ENCODE peak calls at places on chromosomes 7 and 10, in four cellular contexts. R, N, F and T are unnamed samples.
A peak's percentile ranks its signal among the peaks of the same experiment; 100 is the strongest.

GRCh38 chr10:110074986-110075664 is 67.3 kb downstream of the ADD3 start:
- DNase-seq in R (no peak), N (no peak), F (no peak), T (no peak)

GRCh38 chr7:106485031-106485551 is 175.9 kb downstream of the CCDC71L start:
- DNase-seq in R (no peak), N (no peak), F (no peak), T (no peak)

GRCh38 chr7:131897016-131897789 is 340.8 kb upstream of the PODXL start:
- DNase-seq in R (no peak), N (peak; percentile 12), F (no peak), T (no peak)

GRCh38 chr10:96043895-96044580 is 655 bp downstream of the CCNJ start:
- DNase-seq in R (peak; percentile 58), N (no peak), F (no peak), T (peak; percentile 20)

GRCh38 chr7:71824356-71824755 is 587.8 kb downstream of the CALN1 start:
- DNase-seq in R (no peak), N (no peak), F (no peak), T (no peak)

GRCh38 chr10:60942604-60943269 is 1.2 kb downstream of the RHOBTB1 start:
- DNase-seq in R (peak; percentile 23), N (no peak), F (no peak), T (no peak)

GRCh38 chr7:137592232-137592896 is 248.8 kb upstream of the PTN start:
- DNase-seq in R (peak; percentile 48), N (peak; percentile 22), F (peak; percentile 59), T (no peak)

GRCh38 chr10:14220026-14220425 is 110.7 kb downstream of the FRMD4A start:
- DNase-seq in R (no peak), N (no peak), F (no peak), T (no peak)

GRCh38 chr10:56068473-56069263 is 292.4 kb downstream of the ZWINT start:
- DNase-seq in R (no peak), N (no peak), F (no peak), T (no peak)

GRCh38 chr7:95690367-95690947 is 81.9 kb upstream of the DYNC1I1 start:
- DNase-seq in R (peak; percentile 23), N (peak; percentile 52), F (peak; percentile 54), T (no peak)

GRCh38 chr7:50342616-50343114 is 38.1 kb downstream of the IKZF1 start:
- DNase-seq in R (no peak), N (no peak), F (no peak), T (peak; percentile 35)

GRCh38 chr10:14588084-14588937 is 186.4 kb downstream of the FAM107B start:
- DNase-seq in R (no peak), N (no peak), F (no peak), T (no peak)

GRCh38 chr10:30057421-30057841 is 2.0 kb downstream of the JCAD start:
- DNase-seq in R (no peak), N (peak; percentile 79), F (no peak), T (no peak)

GRCh38 chr10:30056767-30057355 is 2.5 kb downstream of the JCAD start:
- DNase-seq in R (no peak), N (peak; percentile 60), F (no peak), T (no peak)

GRCh38 chr10:30058111-30058510 is 1.3 kb downstream of the JCAD start:
- DNase-seq in R (no peak), N (no peak), F (no peak), T (no peak)

GRCh38 chr10:30056281-30056680 is 3.1 kb downstream of the JCAD start:
- DNase-seq in R (no peak), N (no peak), F (no peak), T (no peak)

DNA sequence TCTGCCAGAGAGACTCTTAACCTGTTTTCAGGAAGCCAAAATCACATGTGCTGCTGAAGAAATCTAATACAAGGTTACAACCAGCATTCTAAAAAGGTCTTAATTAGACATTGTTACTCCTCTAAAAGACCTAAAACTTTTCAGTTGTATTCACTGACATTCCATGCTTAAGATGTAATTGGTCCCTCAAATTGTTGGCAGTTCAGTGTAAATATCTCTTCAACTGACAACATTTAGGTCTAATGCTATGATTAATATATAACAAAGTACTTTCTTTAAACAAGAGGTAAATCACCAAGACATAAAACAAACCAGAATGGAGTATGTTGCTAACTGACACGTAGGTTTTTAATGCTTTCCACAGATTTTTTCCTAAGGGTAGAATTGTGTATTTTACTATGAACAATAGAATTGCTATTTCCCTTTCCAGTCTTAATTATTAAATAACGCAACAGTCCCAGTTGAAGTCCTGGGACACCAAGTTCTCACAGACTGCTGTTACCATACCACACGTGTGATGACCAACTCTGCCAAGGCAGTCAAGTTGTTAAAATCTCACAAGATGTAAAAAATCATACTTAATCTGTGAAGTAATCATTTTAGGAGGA is 4.2 kb downstream of the JCAD start:
- DNase-seq in R (no peak), N (no peak), F (no peak), T (no peak)
- TF ChIP-seq POLR2AphosphoS5 in R (no peak), N (no peak), F (no peak), T (no peak)

DNA sequence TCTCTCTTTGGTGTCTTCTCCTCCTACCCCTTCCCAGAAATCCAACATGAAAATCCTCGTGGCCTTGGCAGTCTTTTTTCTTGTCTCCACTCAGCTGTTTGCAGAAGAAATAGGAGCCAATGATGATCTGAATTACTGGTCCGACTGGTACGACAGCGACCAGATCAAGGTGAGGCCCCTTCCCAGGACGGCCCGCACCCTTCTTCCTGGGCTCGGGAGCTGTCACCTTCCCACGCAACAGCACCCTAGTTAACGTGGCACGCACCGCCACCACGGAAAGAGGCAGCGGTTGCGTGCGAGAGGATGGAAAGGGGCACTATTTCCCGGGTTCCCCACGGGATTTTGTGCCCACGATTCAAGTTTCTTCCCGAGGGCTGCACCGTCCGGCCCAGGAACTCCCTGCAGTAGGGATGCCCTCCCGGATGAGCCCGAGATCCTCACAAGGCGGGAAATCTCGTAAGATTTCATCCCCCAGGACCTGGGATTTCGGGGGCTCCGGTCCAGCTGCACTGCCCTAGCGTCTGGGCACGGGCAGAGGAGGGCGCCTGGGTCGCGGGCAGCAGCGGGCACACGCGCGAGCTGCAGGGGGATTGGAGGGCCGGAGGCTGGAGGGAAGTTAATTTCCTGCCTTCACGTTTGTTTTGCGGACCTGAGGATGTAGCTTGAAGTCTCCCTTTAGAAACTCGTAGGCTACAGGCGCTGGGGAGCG is 835 bp downstream of the TAC1 start:
- DNase-seq in R (no peak), N (no peak), F (no peak), T (no peak)
- H3K27me3 ChIP-seq in R (peaks cover 33% of the 10 kb centered on the region), N (peaks cover 6% of the 10 kb centered on the region), F (peaks cover 38% of the 10 kb centered on the region), T (peaks cover 39% of the 10 kb centered on the region)

GRCh38 chr7:24249266-24249665 is 34.7 kb upstream of the NPY start:
- DNase-seq in R (no peak), N (no peak), F (no peak), T (no peak)

GRCh38 chr7:24251568-24251967 is 32.4 kb upstream of the NPY start:
- DNase-seq in R (no peak), N (no peak), F (no peak), T (no peak)

DNA sequence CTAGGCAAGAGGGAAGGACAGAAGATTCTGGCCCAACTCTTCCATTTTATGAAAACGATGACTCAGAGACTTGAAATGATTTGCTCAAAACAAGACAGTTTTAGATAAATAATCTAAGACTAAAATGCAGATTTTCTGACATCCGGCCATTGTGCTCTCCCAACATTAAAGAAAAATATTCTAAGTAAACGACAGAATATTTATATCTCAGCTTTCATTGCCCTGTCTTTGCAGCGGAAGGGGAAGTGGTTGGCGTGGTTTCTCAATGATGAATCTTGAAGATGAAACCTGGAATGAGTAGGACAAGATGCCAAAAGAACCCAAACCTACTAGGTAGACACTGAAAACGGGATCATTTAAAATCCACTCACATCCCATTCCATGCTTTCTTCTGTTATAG is 28.9 kb upstream of the NPY start:
- DNase-seq in R (no peak), N (no peak), F (no peak), T (no peak)
- TF ChIP-seq POLR2AphosphoS5 in R (no peak), N (no peak), F (no peak), T (no peak)

GRCh38 chr7:51455086-51455485 is 138.5 kb upstream of the COBL start:
- DNase-seq in R (no peak), N (no peak), F (no peak), T (no peak)
- H3K27me3 ChIP-seq in R (peaks cover 4% of the 10 kb centered on the region), N (peaks cover 6% of the 10 kb centered on the region), F (no peaks in the 10 kb centered on the region), T (no peaks in the 10 kb centered on the region)

DNA sequence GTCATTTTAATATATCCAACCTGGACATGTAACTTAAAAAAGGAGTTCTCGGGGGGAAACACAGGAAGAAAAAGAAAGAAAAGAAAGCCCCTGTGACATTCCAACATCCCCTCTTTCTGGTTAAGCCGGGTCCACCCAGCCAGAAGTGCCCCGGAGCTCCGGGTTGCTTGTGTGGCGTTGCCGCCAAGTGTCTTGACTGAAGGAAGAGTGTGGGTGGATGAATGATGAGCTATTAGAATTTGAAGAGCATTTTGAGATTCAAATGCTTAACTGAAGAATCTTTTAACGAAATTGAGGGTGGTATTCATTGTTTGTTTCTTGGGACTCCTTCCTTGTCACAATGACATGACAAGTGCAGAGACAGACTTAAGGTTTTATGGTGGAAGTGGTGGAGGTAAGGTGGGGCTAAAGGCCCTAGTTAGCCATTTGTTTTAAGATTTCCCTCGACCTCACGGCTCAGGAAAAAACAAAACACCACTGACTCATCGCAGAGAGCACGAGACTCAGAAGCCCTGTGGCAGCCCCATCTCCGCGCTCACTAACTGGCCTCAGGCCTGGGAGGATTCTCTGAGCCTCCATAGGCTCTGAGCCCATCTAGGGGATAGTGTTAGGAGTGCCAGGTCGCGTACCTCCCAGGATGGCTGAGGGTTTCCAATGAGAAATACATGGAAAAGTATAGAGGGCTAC is 1.8 kb upstream of the GLI3 start:
- DNase-seq in R (no peak), N (no peak), F (no peak), T (no peak)
- TF ChIP-seq POLR2AphosphoS5 in R (no peak), N (no peak), F (no peak), T (peak; percentile 15)